ENCODE peak calls at places on chromosomes 5 and 9, in eight cellular contexts. X is IMR-90, S is PC-3, C is lower lobe of right lung, F is left ventricle myocardium inferior, L is cardiac muscle cell, G is A549, I is tibial artery. K is an unnamed sample.

GRCh38 chr9:15192856-15193255 is 114.2 kb downstream of the TTC39B start:
- DNase-seq in C (no peak), I (no peak), X (no peak), F (no peak), G (no peak), L (no peak), S (no peak), K (no peak)

GRCh38 chr5:6142353-6142752 is 236.0 kb downstream of the MED10 start:
- DNase-seq in F (no peak), G (no peak), C (no peak), X (no peak), S (no peak), L (no peak), I (no peak), K (no peak)

GRCh38 chr5:134177197-134178171 is 734 bp upstream of the SKP1 start:
- DNase-seq in L (peak; percentile 82), X (peak; percentile 66), I (peak; percentile 65), S (peak; percentile 26), C (peak; percentile 78), F (no peak), G (peak; percentile 48), K (no peak)

GRCh38 chr9:16640649-16641048 is 229.8 kb downstream of the BNC2 start:
- DNase-seq in S (peak; percentile 6), I (no peak), L (peak; percentile 37), X (no peak), C (no peak), G (no peak), F (no peak), K (no peak)

GRCh38 chr5:179618923-179619554 is 4.4 kb downstream of the HNRNPH1 start:
- DNase-seq in I (peak; percentile 16), X (no peak), S (no peak), C (no peak), L (peak; percentile 62), G (no peak), F (no peak), K (no peak)

GRCh38 chr5:94240616-94241287 is 377.7 kb downstream of the KIAA0825 start:
- DNase-seq in L (peak; percentile 16), F (no peak), C (no peak), S (peak; percentile 18), G (no peak), X (peak; percentile 38), I (no peak), K (no peak)

GRCh38 chr9:98881356-98881755 is 62.4 kb upstream of the COL15A1 start:
- DNase-seq in X (no peak), G (no peak), I (no peak), C (no peak), F (no peak), L (no peak), S (no peak), K (no peak)

GRCh38 chr5:150562832-150563231 is 54.9 kb downstream of the NDST1 start:
- DNase-seq in I (no peak), L (peak; percentile 76), X (peak; percentile 59), C (no peak), F (no peak), S (peak; percentile 83), G (peak; percentile 45), K (peak; percentile 52)

GRCh38 chr5:173016621-173017046 is 33.1 kb downstream of the ATP6V0E1 start:
- DNase-seq in C (no peak), F (no peak), S (peak; percentile 77), L (peak; percentile 88), I (peak; percentile 62), X (peak; percentile 71), G (peak; percentile 9), K (no peak)

GRCh38 chr5:93831449-93831848 is 90.0 kb upstream of the POU5F2 start:
- DNase-seq in I (no peak), C (no peak), G (peak; percentile 20), S (peak; percentile 91), L (peak; percentile 69), X (peak; percentile 94), F (no peak), K (no peak)

GRCh38 chr9:76969716-76970115 is 49.7 kb upstream of the FOXB2 start:
- DNase-seq in G (no peak), X (no peak), F (no peak), S (no peak), L (no peak), C (no peak), I (no peak), K (no peak)

DNA sequence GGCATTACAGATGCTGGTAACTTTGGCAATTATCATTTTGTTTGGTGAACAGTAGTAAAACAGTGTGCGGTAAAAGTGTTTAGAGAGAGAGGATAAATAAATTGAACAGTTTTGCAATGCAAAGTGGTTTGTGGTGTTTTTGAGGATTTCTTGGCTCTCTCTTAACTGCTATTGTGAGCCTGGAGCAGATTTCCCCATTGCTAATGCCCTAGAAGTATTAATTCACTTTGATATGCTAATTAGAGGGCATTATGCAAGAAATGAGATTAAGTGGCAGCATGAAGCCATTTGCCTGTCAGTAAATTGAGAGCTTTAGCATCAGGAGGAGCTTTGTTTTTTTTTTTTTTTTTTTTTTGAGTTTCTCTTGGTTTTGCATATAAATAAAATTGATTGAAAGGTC is 8.2 kb downstream of the PBX3 start:
- DNase-seq in S (no peak), X (no peak), I (no peak), F (no peak), G (no peak), C (no peak), L (no peak), K (no peak)
- H3K4me1 ChIP-seq in S (peaks cover 17% of the 10 kb centered on the region), X (peaks cover 7% of the 10 kb centered on the region), I (peaks cover 16% of the 10 kb centered on the region), F (peaks cover 97% of the 10 kb centered on the region), G (peaks cover 9% of the 10 kb centered on the region), C (peaks cover 54% of the 10 kb centered on the region), L (peaks cover 87% of the 10 kb centered on the region), K (no peaks in the 10 kb centered on the region)

GRCh38 chr9:92612816-92613215 is 57.1 kb downstream of the IPPK start:
- DNase-seq in L (no peak), X (no peak), G (no peak), F (no peak), C (no peak), S (no peak), I (no peak), K (no peak)
- H3K4me1 ChIP-seq in L (no peaks in the 10 kb centered on the region), X (peaks cover 10% of the 10 kb centered on the region), G (no peaks in the 10 kb centered on the region), F (peaks cover 47% of the 10 kb centered on the region), C (peaks cover 11% of the 10 kb centered on the region), S (no peaks in the 10 kb centered on the region), I (peaks cover 59% of the 10 kb centered on the region), K (no peaks in the 10 kb centered on the region)

DNA sequence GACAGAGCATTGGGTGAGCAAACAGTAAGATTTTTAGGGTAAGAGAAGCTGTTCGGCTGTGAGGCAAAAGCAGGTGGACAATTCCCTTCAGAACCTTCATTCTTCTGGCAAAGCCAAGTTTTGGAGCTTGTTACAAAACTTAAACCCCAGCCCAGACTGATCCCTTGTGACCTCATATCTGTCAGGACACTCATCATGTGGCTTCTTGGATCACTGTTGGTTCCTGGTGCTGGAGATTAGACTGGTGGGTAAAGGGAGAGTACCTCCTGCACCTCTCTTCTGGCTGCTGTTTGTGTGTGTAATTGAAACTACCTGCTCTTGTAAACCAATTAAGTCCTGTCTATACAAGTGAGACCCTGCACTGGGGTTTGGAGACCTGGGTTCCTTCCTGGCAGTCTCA is 21.0 kb downstream of the LARP1 start:
- DNase-seq in I (no peak), L (no peak), X (no peak), F (no peak), S (no peak), G (no peak), C (no peak), K (no peak)
- H3K4me1 ChIP-seq in I (peaks cover 85% of the 10 kb centered on the region), L (peaks cover 17% of the 10 kb centered on the region), X (peaks cover 17% of the 10 kb centered on the region), F (peaks cover 100% of the 10 kb centered on the region), S (peaks cover 13% of the 10 kb centered on the region), G (peaks cover 53% of the 10 kb centered on the region), C (peaks cover 60% of the 10 kb centered on the region), K (peaks cover 36% of the 10 kb centered on the region)

GRCh38 chr9:137299938-137300337 is 2.1 kb downstream of the NRARP start:
- DNase-seq in S (no peak), L (no peak), I (no peak), X (no peak), C (no peak), F (peak; percentile 23), G (no peak), K (no peak)

GRCh38 chr9:137302176-137303030 is at the start of gene NRARP:
- DNase-seq in C (peak; percentile 94), I (peak; percentile 79), F (peak; percentile 91), X (peak; percentile 64), G (peak; percentile 77), S (peak; percentile 85), L (peak; percentile 86), K (peak; percentile 91)

GRCh38 chr9:137298983-137299521 is 3.0 kb downstream of the NRARP start:
- DNase-seq in S (no peak), I (no peak), C (no peak), F (no peak), G (no peak), X (no peak), L (no peak), K (no peak)

GRCh38 chr9:137301086-137301947 is 754 bp downstream of the NRARP start:
- DNase-seq in C (peak; percentile 58), X (peak; percentile 39), F (peak; percentile 34), G (no peak), S (peak; percentile 64), I (no peak), L (peak; percentile 74), K (no peak)

GRCh38 chr9:137300607-137301085 is 1.4 kb downstream of the NRARP start:
- DNase-seq in X (peak; percentile 20), I (no peak), C (no peak), F (peak; percentile 21), L (no peak), G (no peak), S (no peak), K (no peak)
- H3K4me1 ChIP-seq in X (peaks cover 3% of the 10 kb centered on the region), I (peaks cover 54% of the 10 kb centered on the region), C (peaks cover 63% of the 10 kb centered on the region), F (peaks cover 89% of the 10 kb centered on the region), L (peaks cover 14% of the 10 kb centered on the region), G (peaks cover 28% of the 10 kb centered on the region), S (peaks cover 5% of the 10 kb centered on the region), K (peaks cover 34% of the 10 kb centered on the region)

GRCh38 chr5:14231888-14232287 is 88.7 kb downstream of the TRIO start:
- DNase-seq in L (no peak), X (no peak), I (no peak), S (no peak), G (no peak), F (no peak), C (no peak), K (no peak)
- H3K4me1 ChIP-seq in L (peaks cover 14% of the 10 kb centered on the region), X (peaks cover 38% of the 10 kb centered on the region), I (peaks cover 52% of the 10 kb centered on the region), S (peaks cover 25% of the 10 kb centered on the region), G (peaks cover 48% of the 10 kb centered on the region), F (peaks cover 41% of the 10 kb centered on the region), C (peaks cover 22% of the 10 kb centered on the region), K (no peaks in the 10 kb centered on the region)